ENCODE peak calls at places on chromosomes 5 and 9, in four cellular contexts. N, C, L and R are unnamed samples.

GRCh38 chr5:58854396-58854795 is 271.5 kb downstream of the RAB3C start:
- DNase-seq in L (no peak), N (no peak), C (no peak), R (no peak)

GRCh38 chr9:69980041-69980440 is 63.6 kb upstream of the MAMDC2 start:
- DNase-seq in L (no peak), C (peak), N (no peak), R (no peak)

GRCh38 chr5:56152437-56152836 is 80.7 kb downstream of the ANKRD55 start:
- DNase-seq in N (no peak), C (no peak), L (no peak), R (peak)

GRCh38 chr5:171595801-171596231 is 176.4 kb downstream of the FGF18 start:
- DNase-seq in N (no peak), C (peak), L (no peak), R (peak)

GRCh38 chr5:168693883-168694282 is 114.7 kb upstream of the PANK3 start:
- DNase-seq in N (no peak), L (no peak), C (no peak), R (no peak)

GRCh38 chr5:175663191-175664184 is 5.6 kb downstream of the HRH2 start:
- DNase-seq in N (no peak), L (peak), C (no peak), R (no peak)

GRCh38 chr5:159184236-159184635 is 25.1 kb downstream of the RNF145 start:
- DNase-seq in N (no peak), C (peak), L (no peak), R (no peak)

GRCh38 chr5:115170128-115170923 is 618 bp upstream of the TRIM36 start:
- DNase-seq in N (no peak), C (no peak), L (no peak), R (peak)

GRCh38 chr5:181217111-181217804 is 5.8 kb upstream of the TRIM41 start:
- DNase-seq in N (no peak), C (peak), L (peak), R (peak)

GRCh38 chr9:116490321-116490720 is 196.8 kb upstream of the TRIM32 start:
- DNase-seq in N (no peak), L (no peak), C (peak), R (no peak)

GRCh38 chr5:56951946-56952691 is at the start of gene MIER3:
- DNase-seq in N (no peak), C (peak), L (peak), R (peak)

DNA sequence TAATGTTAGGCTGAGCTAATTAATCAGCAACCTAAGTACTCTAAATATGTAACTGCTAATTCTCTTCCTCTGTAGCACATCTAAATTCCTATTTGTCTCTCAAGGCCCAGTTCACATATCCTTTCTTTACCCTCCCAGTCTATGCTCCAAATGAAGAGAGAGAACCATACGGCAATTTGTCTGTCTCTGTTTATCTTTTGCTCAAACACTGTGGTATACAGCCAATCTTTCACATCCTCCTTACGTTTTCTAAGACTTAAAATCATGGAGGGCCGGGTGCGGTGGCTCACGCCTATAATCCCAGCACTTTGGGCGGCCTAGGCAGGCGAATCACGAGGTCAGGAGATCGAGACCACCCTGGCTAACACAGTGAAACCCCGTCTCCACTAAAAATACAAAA is 15.8 kb downstream of the VLDLR start:
- DNase-seq in C (no peak), N (no peak), L (no peak), R (no peak)
- TF ChIP-seq CTCF in C (no peak), N (no peak), L (no peak), R (no peak)

GRCh38 chr5:113040672-113041071 is 64.1 kb downstream of the DCP2 start:
- DNase-seq in N (no peak), L (no peak), C (no peak), R (no peak)

GRCh38 chr5:113036826-113037225 is 60.2 kb downstream of the DCP2 start:
- DNase-seq in N (no peak), L (no peak), C (no peak), R (no peak)

GRCh38 chr5:113038136-113038535 is 61.5 kb downstream of the DCP2 start:
- DNase-seq in L (no peak), N (no peak), C (no peak), R (no peak)

GRCh38 chr5:113039229-113039628 is 62.6 kb downstream of the DCP2 start:
- DNase-seq in C (no peak), N (no peak), L (no peak), R (no peak)

GRCh38 chr5:113038714-113039113 is 62.1 kb downstream of the DCP2 start:
- DNase-seq in C (peak), L (no peak), N (no peak), R (no peak)
- TF ChIP-seq CTCF in C (no peak), L (no peak), N (peak), R (no peak)

GRCh38 chr5:173831196-173831914 is 56.8 kb upstream of the CPEB4 start:
- DNase-seq in N (no peak), C (no peak), L (no peak), R (no peak)
- TF ChIP-seq CTCF in N (no peak), C (no peak), L (no peak), R (no peak)

GRCh38 chr5:29701600-29701999 is 1491.9 kb upstream of the CDH6 start:
- DNase-seq in L (no peak), N (no peak), C (no peak), R (no peak)

GRCh38 chr5:29702875-29703274 is 1490.6 kb upstream of the CDH6 start:
- DNase-seq in L (no peak), N (no peak), C (no peak), R (no peak)

GRCh38 chr5:29697786-29698414 is 1495.6 kb upstream of the CDH6 start:
- DNase-seq in L (no peak), C (no peak), N (no peak), R (no peak)
- TF ChIP-seq CTCF in L (no peak), C (no peak), N (no peak), R (no peak)

GRCh38 chr9:97502984-97503861 is 1.8 kb downstream of the TMOD1 start:
- DNase-seq in C (no peak), L (no peak), N (no peak), R (peak)
- TF ChIP-seq CTCF in C (no peak), L (no peak), N (no peak), R (peak)

DNA sequence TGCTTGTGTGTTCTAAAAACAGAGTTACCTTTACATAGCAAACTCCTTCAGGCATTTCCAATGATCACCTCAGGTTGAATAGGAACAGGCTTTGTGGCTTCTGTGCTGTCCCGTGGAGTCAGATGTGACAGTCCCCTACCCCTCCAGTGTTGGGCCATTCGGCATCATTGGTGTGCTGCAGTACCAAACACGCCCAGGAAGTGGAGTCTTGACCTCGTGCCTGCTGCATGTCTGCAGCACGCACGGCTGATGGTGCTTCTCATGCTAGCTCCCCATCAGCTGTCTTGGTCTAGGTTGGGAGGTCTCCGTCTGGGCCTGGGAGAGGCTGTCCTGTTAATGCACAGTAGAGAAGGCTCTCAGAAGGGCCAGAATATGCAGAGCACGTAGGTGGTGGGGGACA is 42.5 kb upstream of the PHF2 start:
- DNase-seq in N (no peak), L (no peak), C (no peak), R (no peak)
- TF ChIP-seq CTCF in N (no peak), L (no peak), C (no peak), R (no peak)

GRCh38 chr5:66680227-66680626 is 84.0 kb downstream of the MAST4 start:
- DNase-seq in C (no peak), L (no peak), N (no peak), R (no peak)

GRCh38 chr5:66675369-66675768 is 79.2 kb downstream of the MAST4 start:
- DNase-seq in C (no peak), L (no peak), N (no peak), R (no peak)

GRCh38 chr5:66684663-66685062 is 88.5 kb downstream of the MAST4 start:
- DNase-seq in C (no peak), N (no peak), L (no peak), R (no peak)

DNA sequence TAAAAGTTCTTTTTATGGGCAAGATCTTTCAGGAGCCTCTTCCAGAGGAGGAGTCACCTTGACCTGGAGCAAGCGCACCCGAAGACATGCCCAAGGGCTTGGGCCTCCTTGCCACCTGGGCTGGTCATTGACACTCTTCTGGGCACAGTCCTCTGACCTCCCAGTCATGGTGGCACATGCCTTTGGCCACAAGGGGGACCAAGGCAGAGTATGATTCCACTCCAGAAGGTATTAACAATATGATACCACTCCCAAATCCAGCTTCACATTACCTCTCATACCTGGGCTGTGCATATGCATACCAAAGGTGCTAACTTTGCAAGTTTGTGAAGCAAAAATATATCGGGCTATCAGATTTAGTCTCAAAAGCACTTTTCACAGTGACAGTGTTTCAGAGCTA is 84.6 kb downstream of the MAST4 start:
- DNase-seq in C (no peak), N (no peak), L (no peak), R (no peak)
- TF ChIP-seq CTCF in C (no peak), N (no peak), L (no peak), R (no peak)

DNA sequence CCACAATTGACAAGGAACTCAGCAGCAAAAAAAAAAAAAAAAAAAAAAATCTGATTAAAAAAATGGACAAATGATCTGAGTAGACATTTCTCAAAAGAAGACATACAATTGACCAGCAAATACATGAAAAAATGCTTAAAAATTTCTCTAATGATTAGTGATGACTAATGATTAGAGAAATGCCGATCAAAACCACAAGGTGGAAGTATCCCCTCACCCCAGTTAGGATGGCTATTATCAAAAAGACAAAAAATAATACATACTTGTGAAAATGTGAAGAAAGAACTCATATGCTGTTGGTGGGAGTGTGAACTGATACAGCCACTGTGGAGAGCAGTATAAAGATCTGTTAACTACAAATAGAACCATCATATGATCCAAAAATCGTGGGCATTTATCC is 245.3 kb downstream of the OSTF1 start:
- DNase-seq in C (no peak), L (no peak), N (no peak), R (no peak)
- TF ChIP-seq CTCF in C (no peak), L (no peak), N (no peak), R (no peak)